ENCODE peak calls at places on chromosomes 13 and 19, in eight cellular contexts. P is activated CD8-positive, alpha-beta T cell treated with anti-CD3 and anti-CD28 coated beads, Interleukin-2, amount 10 ng/mL, durations not matched to agents 7 days and 5 days; W is left lung; C is A549; V is stimulated activated naive CD8-positive, alpha-beta T cell treated with anti-CD3 and anti-CD28 coated beads, Interleukin-15, Interleukin-2, amounts not matched to agents 100 U/mL and 50 U/mL, for 24 hours; L is body of pancreas; B is heart right ventricle; E is naive thymus-derived CD4-positive, alpha-beta T cell. D is an unnamed sample.
A peak's percentile ranks its signal among the peaks of the same experiment; 100 is the strongest.

GRCh38 chr19:55369651-55370304 is 485 bp downstream of the IL11 start:
- ATAC-seq in P (peak; percentile 50), W (peak; percentile 34), C (peak; percentile 45), V (peak; percentile 44), L (no peak), B (no peak), E (peak; percentile 54), D (peak; percentile 90)

GRCh38 chr19:11551603-11552235 is 7.3 kb downstream of the ELOF1 start:
- ATAC-seq in P (peak; percentile 52), W (peak; percentile 34), C (peak; percentile 61), V (no peak), L (no peak), B (peak; percentile 26), E (no peak), D (peak; percentile 80)

GRCh38 chr13:40494932-40495619 is 171.4 kb downstream of the FOXO1 start:
- ATAC-seq in P (peak; percentile 39), W (no peak), C (peak; percentile 59), V (peak; percentile 57), L (no peak), B (no peak), E (peak; percentile 86), D (no peak)

GRCh38 chr13:90455861-90456260 is 891.6 kb upstream of the MIR17HG start:
- ATAC-seq in P (no peak), W (no peak), C (no peak), V (no peak), L (no peak), B (no peak), E (no peak), D (no peak)

GRCh38 chr13:77478645-77478997 is 56.9 kb upstream of the SCEL start:
- ATAC-seq in P (peak; percentile 29), W (peak; percentile 8), C (peak; percentile 40), V (no peak), L (no peak), B (no peak), E (peak; percentile 17), D (peak; percentile 48)

GRCh38 chr13:52034616-52035226 is 10.2 kb downstream of the UTP14C start:
- ATAC-seq in P (no peak), W (no peak), C (no peak), V (no peak), L (no peak), B (no peak), E (no peak), D (no peak)

GRCh38 chr19:38697641-38698071 is 46.6 kb downstream of the CAPN12 start:
- ATAC-seq in P (no peak), W (no peak), C (peak; percentile 1), V (no peak), L (no peak), B (no peak), E (no peak), D (no peak)

GRCh38 chr13:40178130-40178529 is 488.3 kb downstream of the FOXO1 start:
- ATAC-seq in P (no peak), W (no peak), C (no peak), V (no peak), L (no peak), B (no peak), E (no peak), D (no peak)

GRCh38 chr13:21338651-21339278 is 120.3 kb downstream of the ZDHHC20 start:
- ATAC-seq in P (no peak), W (no peak), C (no peak), V (no peak), L (no peak), B (no peak), E (no peak), D (no peak)

D was measured in SK-N-SH treated with all-trans-retinoic acid at 6 μM for 48 hours.